ENCODE peak calls at places on chromosomes 7 and 10, in six cellular contexts. T is mesenchymal stem cell, K is breast epithelium, Y is spleen, L is cardiac muscle cell, F is brain microvascular endothelial cell. E is an unnamed sample.

GRCh38 chr7:46034056-46034768 is 113.1 kb upstream of the IGFBP3 start:
- DNase-seq in T (no peak), K (no peak), Y (no peak), L (peak), F (peak), E (no peak)

GRCh38 chr10:38118072-38118807 is 24.1 kb downstream of the ZNF37A start:
- DNase-seq in T (peak), K (no peak), Y (no peak), L (peak), F (no peak), E (peak)

GRCh38 chr7:87328281-87328680 is 17.2 kb upstream of the CROT start:
- DNase-seq in T (peak), K (no peak), Y (no peak), L (peak), F (no peak), E (no peak)

GRCh38 chr10:44864042-44864436 is 47.1 kb upstream of the TMEM72 start:
- DNase-seq in T (peak), K (peak), Y (no peak), L (peak), F (no peak), E (peak)

GRCh38 chr7:16985621-16986020 is 103.8 kb upstream of the AGR3 start:
- DNase-seq in T (no peak), K (no peak), Y (no peak), L (no peak), F (no peak), E (no peak)

GRCh38 chr10:37263304-37263703 is 137.9 kb downstream of the ANKRD30A start:
- DNase-seq in T (no peak), K (no peak), Y (no peak), L (no peak), F (no peak), E (no peak)

GRCh38 chr10:90227259-90227658 is 525.9 kb downstream of the KIF20B start:
- DNase-seq in T (no peak), K (no peak), Y (no peak), L (peak), F (peak), E (peak)

GRCh38 chr7:128352138-128352537 is 8.4 kb upstream of the RBM28 start:
- DNase-seq in T (peak), K (peak), Y (peak), L (peak), F (no peak), E (peak)

GRCh38 chr10:79053081-79053434 is 15.7 kb upstream of the ZMIZ1 start:
- DNase-seq in T (no peak), K (peak), Y (peak), L (no peak), F (no peak), E (no peak)

GRCh38 chr10:17453377-17454091 is 861 bp downstream of the ST8SIA6 start:
- DNase-seq in T (peak), K (peak), Y (peak), L (peak), F (no peak), E (peak)

GRCh38 chr7:158642149-158642548 is 54.5 kb upstream of the PTPRN2 start:
- DNase-seq in T (no peak), K (no peak), Y (no peak), L (no peak), F (no peak), E (no peak)

GRCh38 chr7:112071856-112072255 is 134.3 kb downstream of the DOCK4 start:
- DNase-seq in T (no peak), K (no peak), Y (no peak), L (no peak), F (no peak), E (peak)

GRCh38 chr10:76435154-76435553 is 1003.7 kb downstream of the LRMDA start:
- DNase-seq in T (no peak), K (no peak), Y (no peak), L (no peak), F (no peak), E (no peak)

GRCh38 chr7:30970074-30970473 is 6.3 kb downstream of the GHRHR start:
- DNase-seq in T (no peak), K (no peak), Y (no peak), L (no peak), F (no peak), E (no peak)

GRCh38 chr10:125084191-125085186 is 75.9 kb downstream of the CTBP2 start:
- DNase-seq in T (peak), K (peak), Y (peak), L (peak), F (peak), E (peak)

GRCh38 chr7:50644586-50644985 is 79.4 kb upstream of the DDC start:
- DNase-seq in T (no peak), K (no peak), Y (no peak), L (no peak), F (no peak), E (no peak)

GRCh38 chr7:44280993-44281721 is 44.2 kb downstream of the CAMK2B start:
- DNase-seq in T (no peak), K (peak), Y (peak), L (no peak), F (no peak), E (no peak)

GRCh38 chr10:20975236-20975635 is 78.1 kb upstream of the NEBL start:
- DNase-seq in T (no peak), K (no peak), Y (no peak), L (no peak), F (no peak), E (no peak)

GRCh38 chr7:45026984-45027773 is 27.2 kb downstream of the CCM2 start:
- DNase-seq in T (peak), K (no peak), Y (peak), L (peak), F (no peak), E (peak)

GRCh38 chr7:75951506-75951905 is 36.6 kb downstream of the POR start:
- DNase-seq in T (peak), K (no peak), Y (peak), L (peak), F (peak), E (no peak)

GRCh38 chr10:133124357-133125211 is 35.4 kb upstream of the KNDC1 start:
- DNase-seq in T (no peak), K (peak), Y (peak), L (peak), F (peak), E (peak)

GRCh38 chr10:124574456-124575070 is 112.9 kb downstream of the LHPP start:
- DNase-seq in T (no peak), K (no peak), Y (peak), L (no peak), F (no peak), E (no peak)

GRCh38 chr7:99359465-99360154 is 14.9 kb upstream of the ARPC1B start:
- DNase-seq in T (no peak), K (peak), Y (no peak), L (no peak), F (no peak), E (no peak)

GRCh38 chr7:151671514-151671913 is 151.8 kb upstream of the RHEB start:
- DNase-seq in T (no peak), K (no peak), Y (no peak), L (no peak), F (no peak), E (no peak)

GRCh38 chr7:137992042-137992737 is 9.7 kb downstream of the CREB3L2 start:
- DNase-seq in T (peak), K (no peak), Y (no peak), L (peak), F (peak), E (peak)

GRCh38 chr7:107029061-107029763 is 15.3 kb upstream of the PRKAR2B start:
- DNase-seq in T (peak), K (no peak), Y (no peak), L (no peak), F (no peak), E (no peak)

GRCh38 chr10:132714096-132714721 is 71.7 kb downstream of the NKX6-2 start:
- DNase-seq in T (no peak), K (peak), Y (peak), L (no peak), F (no peak), E (no peak)

GRCh38 chr10:125781374-125781773 is 5.8 kb upstream of the MMP21 start:
- DNase-seq in T (no peak), K (no peak), Y (no peak), L (no peak), F (no peak), E (no peak)

GRCh38 chr7:13312327-13312726 is 624.9 kb downstream of the ARL4A start:
- DNase-seq in T (no peak), K (no peak), Y (no peak), L (no peak), F (no peak), E (no peak)

GRCh38 chr10:77899080-77899477 is 27.5 kb downstream of the DLG5 start:
- DNase-seq in T (no peak), K (peak), Y (no peak), L (peak), F (no peak), E (no peak)

GRCh38 chr10:122362031-122362592 is 12.4 kb upstream of the PLEKHA1 start:
- DNase-seq in T (no peak), K (no peak), Y (no peak), L (no peak), F (no peak), E (no peak)

DNA sequence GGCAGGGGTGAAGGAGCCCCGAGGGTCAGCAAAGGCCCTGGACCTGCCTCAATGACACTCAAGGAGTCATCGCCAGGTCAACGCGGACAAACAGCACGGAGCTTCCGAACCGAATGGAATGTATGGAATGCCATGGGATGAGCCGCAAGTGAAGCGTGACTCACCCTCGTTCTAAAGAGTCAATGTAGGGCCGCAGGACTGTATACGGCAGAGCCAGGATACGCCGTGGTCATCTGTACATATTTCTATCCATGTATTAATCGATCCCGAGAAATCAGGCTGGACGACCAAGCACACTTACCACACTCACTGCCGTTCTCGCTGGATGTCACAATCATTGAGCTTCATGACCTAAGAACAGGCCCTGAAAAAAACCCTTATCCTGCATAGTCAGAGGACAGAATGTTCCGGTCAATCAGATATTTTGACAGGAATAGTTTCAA is 4.3 kb downstream of the SNX8 start:
- DNase-seq in T (peak), K (peak), Y (no peak), L (peak), F (peak), E (no peak)
- H3K27ac ChIP-seq in T (peak), K (no peak), Y (peak), L (no peak), F (peak), E (no peak)

GRCh38 chr7:94848992-94849576 is 58.3 kb upstream of the PPP1R9A start:
- DNase-seq in T (no peak), K (no peak), Y (no peak), L (no peak), F (no peak), E (no peak)
- H3K27ac ChIP-seq in T (no peak), K (no peak), Y (no peak), L (no peak), F (no peak), E (no peak)

DNA sequence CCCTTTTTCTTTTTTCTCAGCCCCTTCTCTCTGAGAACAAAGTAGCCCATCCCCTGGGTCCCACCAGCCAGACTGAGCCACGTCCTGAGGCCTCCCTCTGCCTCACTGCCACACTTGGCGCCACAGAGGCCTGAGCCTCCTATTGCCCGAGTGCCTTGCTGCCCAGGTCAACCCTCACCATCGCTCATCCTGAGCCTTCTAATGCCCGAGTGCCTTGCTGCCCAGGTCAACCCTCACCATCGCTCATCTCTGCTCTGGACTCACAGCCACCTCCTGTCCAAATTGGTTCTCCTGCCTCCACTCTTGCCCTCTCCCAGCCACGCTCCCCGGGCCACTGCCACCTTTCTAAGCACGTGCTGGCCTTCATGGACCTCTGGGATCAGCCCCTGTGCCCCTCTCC is 53.2 kb upstream of the SMNDC1 start:
- DNase-seq in T (no peak), K (no peak), Y (no peak), L (no peak), F (no peak), E (no peak)
- H3K27ac ChIP-seq in T (no peak), K (peak), Y (peak), L (no peak), F (peak), E (no peak)

GRCh38 chr10:15483215-15483970 is 112.3 kb upstream of the FAM171A1 start:
- DNase-seq in T (peak), K (no peak), Y (no peak), L (peak), F (no peak), E (no peak)
- H3K27ac ChIP-seq in T (no peak), K (no peak), Y (peak), L (no peak), F (no peak), E (no peak)

DNA sequence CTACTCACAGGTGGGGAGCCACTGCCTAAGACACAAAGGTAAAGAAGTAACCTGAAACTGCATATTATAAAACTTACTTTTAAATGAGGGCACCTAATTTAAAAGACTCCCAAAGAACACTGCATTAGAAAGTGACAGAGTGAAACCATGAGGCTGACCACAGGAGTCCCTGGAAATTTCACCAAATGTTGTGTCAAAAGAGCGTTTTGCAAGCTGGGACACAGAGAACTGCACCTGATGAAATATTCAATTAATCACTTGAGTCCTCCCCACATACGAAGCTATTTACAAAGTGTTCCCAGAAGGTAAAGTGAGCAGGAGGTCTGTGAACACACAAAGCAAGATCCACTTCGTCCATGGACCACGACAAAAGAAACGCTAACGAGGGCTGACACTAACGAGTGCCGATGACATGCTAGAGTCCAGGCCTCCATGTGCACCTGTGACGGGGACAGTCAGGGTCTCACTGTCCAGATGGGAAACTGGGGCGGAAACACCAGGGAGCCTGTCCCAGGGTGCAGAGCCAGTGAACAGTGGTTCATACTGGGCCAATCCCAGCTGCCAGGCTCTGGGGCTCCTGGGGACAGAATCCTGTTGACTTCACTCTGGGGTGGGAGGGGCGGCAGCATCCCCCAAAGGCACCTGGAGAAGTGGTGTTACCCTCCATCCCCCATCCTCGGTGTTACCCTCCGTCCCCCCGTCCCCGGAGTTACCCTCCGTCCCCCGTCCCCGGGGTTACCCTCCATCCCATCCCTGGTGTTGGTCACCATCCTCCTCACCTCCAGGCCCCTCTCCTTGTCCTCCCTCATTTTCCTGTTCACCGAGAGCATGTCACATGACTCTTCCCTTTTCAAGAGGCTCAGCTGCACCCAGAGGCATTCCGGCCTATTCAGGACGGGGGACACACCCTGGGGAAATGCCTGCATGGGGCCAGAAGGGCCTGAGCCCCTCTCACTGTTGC is 63.4 kb downstream of the DIP2C start:
- DNase-seq in T (peak), K (no peak), Y (peak), L (no peak), F (no peak), E (no peak)
- H3K27ac ChIP-seq in T (peak), K (peak), Y (peak), L (no peak), F (peak), E (no peak)

DNA sequence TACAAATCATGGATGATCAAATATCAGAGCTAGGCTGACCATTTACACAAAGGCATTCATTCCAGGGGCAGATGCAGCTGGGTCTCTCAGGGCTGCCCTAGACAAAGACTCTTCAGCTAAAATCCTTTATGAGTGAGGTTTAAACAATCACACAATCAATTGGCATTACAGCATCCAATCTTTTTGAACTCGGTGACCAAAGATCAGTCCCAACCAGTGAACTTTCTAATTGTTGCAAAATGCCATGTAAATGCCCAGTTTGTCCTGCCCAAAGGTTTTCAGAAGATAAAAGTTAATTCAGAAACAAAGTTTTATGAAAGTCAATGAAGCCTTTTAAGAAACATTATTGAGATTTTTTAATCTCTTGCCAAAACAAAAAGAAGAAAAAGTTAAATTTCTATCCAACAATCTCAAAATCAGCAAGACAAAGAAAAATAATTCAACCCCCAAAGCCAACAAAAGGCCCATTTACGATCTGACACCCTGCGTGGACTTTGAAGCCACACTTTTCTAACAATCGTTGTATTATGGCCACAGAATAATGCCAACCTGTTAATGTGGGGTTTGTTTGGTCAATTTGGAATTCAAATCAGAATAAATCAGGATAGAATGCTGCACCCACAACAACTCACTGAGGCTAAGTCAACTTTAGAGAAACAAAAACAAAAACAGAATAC is 40.9 kb downstream of the GPR37 start:
- DNase-seq in T (no peak), K (no peak), Y (no peak), L (no peak), F (no peak), E (no peak)
- H3K27ac ChIP-seq in T (no peak), K (no peak), Y (no peak), L (no peak), F (no peak), E (no peak)